ENCODE peak calls at places on chromosomes 4 and X, in ten cellular contexts. One of them, this sample, is unnamed.

GRCh38 chrX:123399709-123400108 is 215.6 kb downstream of the GRIA3 start:
- DNase-seq in activated CD4-positive, alpha-beta T cell treated with anti-CD3 and anti-CD28 coated beads, Interleukin-2, amount 10 ng/mL, durations not matched to agents 7 days and 5 days: no peak
- DNase-seq in islet precursor cell: no peak
- DNase-seq in kidney tubule cell: peak
- DNase-seq in ecto neural progenitor cell: no peak
- DNase-seq in BE2C: no peak
- DNase-seq in hepatic stellate cell: no peak
- DNase-seq in HT-29: no peak
- DNase-seq in GM23248: peak
- DNase-seq in LoVo: no peak
- DNase-seq in this sample: peak

GRCh38 chr4:85828295-85828910 is 353.5 kb downstream of the ARHGAP24 start:
- DNase-seq in islet precursor cell: no peak
- DNase-seq in kidney tubule cell: peak
- DNase-seq in GM23248: peak
- DNase-seq in LoVo: no peak
- DNase-seq in ecto neural progenitor cell: no peak
- DNase-seq in HT-29: no peak
- DNase-seq in BE2C: no peak
- DNase-seq in hepatic stellate cell: no peak
- DNase-seq in activated CD4-positive, alpha-beta T cell treated with anti-CD3 and anti-CD28 coated beads, Interleukin-2, amount 10 ng/mL, durations not matched to agents 7 days and 5 days: no peak
- DNase-seq in this sample: peak

GRCh38 chrX:8988456-8988855 is 45.5 kb downstream of the FAM9B start:
- DNase-seq in ecto neural progenitor cell: no peak
- DNase-seq in BE2C: no peak
- DNase-seq in islet precursor cell: no peak
- DNase-seq in LoVo: no peak
- DNase-seq in hepatic stellate cell: peak
- DNase-seq in activated CD4-positive, alpha-beta T cell treated with anti-CD3 and anti-CD28 coated beads, Interleukin-2, amount 10 ng/mL, durations not matched to agents 7 days and 5 days: no peak
- DNase-seq in GM23248: peak
- DNase-seq in HT-29: peak
- DNase-seq in kidney tubule cell: peak
- DNase-seq in this sample: peak

GRCh38 chr4:53640576-53641459 is 49.5 kb upstream of the LNX1 start:
- DNase-seq in HT-29: no peak
- DNase-seq in LoVo: no peak
- DNase-seq in ecto neural progenitor cell: no peak
- DNase-seq in activated CD4-positive, alpha-beta T cell treated with anti-CD3 and anti-CD28 coated beads, Interleukin-2, amount 10 ng/mL, durations not matched to agents 7 days and 5 days: no peak
- DNase-seq in kidney tubule cell: peak
- DNase-seq in hepatic stellate cell: no peak
- DNase-seq in islet precursor cell: no peak
- DNase-seq in GM23248: no peak
- DNase-seq in BE2C: no peak
- DNase-seq in this sample: no peak

GRCh38 chrX:53674581-53674980 is 11.9 kb downstream of the HUWE1 start:
- DNase-seq in BE2C: no peak
- DNase-seq in LoVo: no peak
- DNase-seq in ecto neural progenitor cell: no peak
- DNase-seq in islet precursor cell: no peak
- DNase-seq in kidney tubule cell: no peak
- DNase-seq in HT-29: no peak
- DNase-seq in activated CD4-positive, alpha-beta T cell treated with anti-CD3 and anti-CD28 coated beads, Interleukin-2, amount 10 ng/mL, durations not matched to agents 7 days and 5 days: no peak
- DNase-seq in GM23248: peak
- DNase-seq in hepatic stellate cell: no peak
- DNase-seq in this sample: peak

GRCh38 chrX:46117234-46117633 is 428.0 kb downstream of the ZNF674 start:
- DNase-seq in hepatic stellate cell: no peak
- DNase-seq in activated CD4-positive, alpha-beta T cell treated with anti-CD3 and anti-CD28 coated beads, Interleukin-2, amount 10 ng/mL, durations not matched to agents 7 days and 5 days: no peak
- DNase-seq in BE2C: no peak
- DNase-seq in ecto neural progenitor cell: no peak
- DNase-seq in LoVo: no peak
- DNase-seq in islet precursor cell: no peak
- DNase-seq in HT-29: no peak
- DNase-seq in GM23248: no peak
- DNase-seq in kidney tubule cell: no peak
- DNase-seq in this sample: no peak

GRCh38 chr4:4971796-4972195 is 47.5 kb downstream of the CYTL1 start:
- DNase-seq in BE2C: no peak
- DNase-seq in activated CD4-positive, alpha-beta T cell treated with anti-CD3 and anti-CD28 coated beads, Interleukin-2, amount 10 ng/mL, durations not matched to agents 7 days and 5 days: no peak
- DNase-seq in HT-29: no peak
- DNase-seq in islet precursor cell: peak
- DNase-seq in hepatic stellate cell: no peak
- DNase-seq in ecto neural progenitor cell: no peak
- DNase-seq in kidney tubule cell: no peak
- DNase-seq in GM23248: no peak
- DNase-seq in LoVo: no peak
- DNase-seq in this sample: no peak

GRCh38 chr4:144734522-144734921 is 88.6 kb downstream of the HHIP start:
- DNase-seq in activated CD4-positive, alpha-beta T cell treated with anti-CD3 and anti-CD28 coated beads, Interleukin-2, amount 10 ng/mL, durations not matched to agents 7 days and 5 days: no peak
- DNase-seq in kidney tubule cell: peak
- DNase-seq in BE2C: no peak
- DNase-seq in ecto neural progenitor cell: no peak
- DNase-seq in GM23248: peak
- DNase-seq in HT-29: no peak
- DNase-seq in islet precursor cell: peak
- DNase-seq in LoVo: no peak
- DNase-seq in hepatic stellate cell: no peak
- DNase-seq in this sample: peak